ENCODE peak calls at places on chromosomes 1 and 21, in seven cellular contexts. W is mammary epithelial cell; Q is psoas muscle; S is fibroblast of lung; H is ovary; D is CD8-positive, alpha-beta T cell; T is cardiac muscle cell. R is an unnamed sample. For H3K4me1, the result is how much of the 10 kb centered on the place peaks cover.

GRCh38 chr1:28358701-28359100 is 10.8 kb upstream of the PHACTR4 start:
- DNase-seq in W (no peak), Q (no peak), H (no peak), S (no peak), D (no peak), T (no peak), R (no peak)

GRCh38 chr1:172500207-172500606 is 32.7 kb upstream of the SUCO start:
- DNase-seq in S (no peak), W (peak), T (no peak), Q (no peak), H (no peak), D (no peak), R (no peak)

GRCh38 chr1:169586395-169587255 is at the start of gene F5:
- DNase-seq in S (peak), T (peak), W (peak), Q (peak), H (peak), D (peak), R (peak)

GRCh38 chr1:192652159-192652558 is 16.2 kb downstream of the RGS13 start:
- DNase-seq in T (no peak), H (no peak), W (no peak), D (no peak), Q (no peak), S (no peak), R (no peak)

GRCh38 chr1:82775402-82776000 is 974.8 kb downstream of the ADGRL2 start:
- DNase-seq in D (no peak), T (peak), Q (no peak), W (peak), S (peak), H (peak), R (peak)

GRCh38 chr1:106571109-106571508 is 485.4 kb upstream of the PRMT6 start:
- DNase-seq in Q (no peak), W (no peak), S (peak), D (no peak), T (no peak), H (no peak), R (no peak)

GRCh38 chr1:41655632-41656031 is 171.1 kb upstream of the EDN2 start:
- DNase-seq in S (no peak), T (no peak), D (no peak), H (no peak), Q (no peak), W (no peak), R (no peak)

GRCh38 chr1:26784023-26784871 is 3.5 kb upstream of the PIGV start:
- DNase-seq in D (no peak), W (no peak), T (peak), H (peak), S (peak), Q (peak), R (no peak)

GRCh38 chr1:207805841-207806421 is 54.1 kb downstream of the CD46 start:
- DNase-seq in D (no peak), S (peak), H (peak), Q (peak), T (peak), W (peak), R (peak)

GRCh38 chr21:43611598-43612369 is 47.5 kb downstream of the HSF2BP start:
- DNase-seq in S (no peak), Q (peak), D (no peak), H (peak), W (peak), T (peak), R (no peak)

GRCh38 chr1:98046031-98046641 is 125.3 kb upstream of the DPYD start:
- DNase-seq in Q (no peak), T (peak), H (no peak), S (peak), D (no peak), W (peak), R (no peak)

GRCh38 chr1:160261526-160261877 is 847 bp downstream of the DCAF8 start:
- DNase-seq in D (peak), H (no peak), T (peak), S (peak), W (peak), Q (no peak), R (peak)

GRCh38 chr1:147494998-147495580 is 46.2 kb upstream of the BCL9 start:
- DNase-seq in T (peak), H (peak), W (peak), Q (peak), D (peak), S (peak), R (peak)

GRCh38 chr1:240577095-240577494 is 34.9 kb downstream of the GREM2 start:
- DNase-seq in Q (no peak), W (no peak), H (no peak), D (no peak), T (no peak), S (no peak), R (no peak)

GRCh38 chr1:27161594-27161993 is 6.7 kb upstream of the SLC9A1 start:
- DNase-seq in W (peak), T (no peak), H (no peak), D (no peak), S (no peak), Q (no peak), R (peak)

GRCh38 chr1:85579619-85580018 is 942 bp upstream of the CCN1 start:
- DNase-seq in Q (no peak), T (peak), S (peak), H (peak), W (no peak), D (no peak), R (no peak)

GRCh38 chr1:26411624-26412074 is 1.0 kb downstream of the LIN28A start:
- DNase-seq in D (no peak), H (no peak), T (no peak), W (no peak), Q (no peak), S (no peak), R (no peak)

GRCh38 chr1:22143586-22144033 is 713 bp upstream of the WNT4 start:
- DNase-seq in W (no peak), Q (no peak), S (no peak), T (no peak), D (no peak), H (no peak), R (no peak)

GRCh38 chr21:36134820-36135390 is at the start of gene CBR3:
- DNase-seq in H (peak), D (peak), T (peak), Q (peak), W (no peak), S (peak), R (no peak)

GRCh38 chr1:160781129-160781808 is 14.7 kb upstream of the LY9 start:
- DNase-seq in D (no peak), T (no peak), Q (no peak), H (no peak), W (peak), S (no peak), R (peak)

GRCh38 chr1:239733995-239734394 is 347.6 kb downstream of the CHRM3 start:
- DNase-seq in H (no peak), T (no peak), W (no peak), D (no peak), S (no peak), Q (no peak), R (no peak)

GRCh38 chr1:155499953-155500621 is 62.5 kb downstream of the ASH1L start:
- DNase-seq in W (peak), Q (no peak), S (peak), H (no peak), D (no peak), T (peak), R (peak)

GRCh38 chr1:10910490-10911273 is 101.8 kb upstream of the TARDBP start:
- DNase-seq in W (no peak), H (no peak), Q (no peak), S (no peak), D (no peak), T (peak), R (no peak)

GRCh38 chr1:165063181-165063955 is 293.1 kb downstream of the LMX1A start:
- DNase-seq in T (peak), H (no peak), Q (no peak), D (no peak), W (no peak), S (no peak), R (no peak)

GRCh38 chr1:30684881-30685795 is 38.2 kb downstream of the MATN1 start:
- DNase-seq in S (no peak), T (no peak), D (peak), Q (peak), W (no peak), H (peak), R (no peak)

GRCh38 chr1:14412235-14412634 is 186.2 kb upstream of the KAZN start:
- DNase-seq in T (no peak), H (no peak), D (no peak), W (no peak), S (no peak), Q (no peak), R (no peak)

GRCh38 chr1:47438321-47439150 is 692 bp downstream of the FOXD2 start:
- DNase-seq in W (no peak), S (no peak), H (no peak), T (no peak), D (peak), Q (no peak), R (no peak)

GRCh38 chr1:167676205-167676915 is 45.4 kb upstream of the MPZL1 start:
- DNase-seq in H (no peak), W (no peak), S (no peak), Q (no peak), D (no peak), T (no peak), R (no peak)

GRCh38 chr1:76640092-76640491 is 227.2 kb upstream of the ST6GALNAC5 start:
- DNase-seq in H (no peak), T (peak), Q (no peak), W (peak), D (no peak), S (peak), R (peak)

GRCh38 chr1:10495942-10496341 is 21.2 kb downstream of the PEX14 start:
- DNase-seq in S (no peak), Q (no peak), H (no peak), W (peak), D (no peak), T (no peak), R (peak)

GRCh38 chr1:67457247-67457646 is 27.0 kb upstream of the SERBP1 start:
- DNase-seq in D (no peak), S (no peak), H (no peak), W (no peak), T (no peak), Q (no peak), R (no peak)

GRCh38 chr1:203278087-203278884 is 27.0 kb upstream of the BTG2 start:
- DNase-seq in T (peak), Q (peak), H (peak), S (peak), W (peak), D (no peak), R (no peak)

GRCh38 chr1:183648042-183648441 is 5.1 kb downstream of the APOBEC4 start:
- DNase-seq in T (no peak), D (no peak), W (no peak), S (no peak), H (no peak), Q (no peak), R (no peak)

GRCh38 chr1:200668514-200669313 is 993 bp downstream of the DDX59 start:
- DNase-seq in D (no peak), W (no peak), T (no peak), Q (no peak), S (no peak), H (no peak), R (no peak)

GRCh38 chr1:220189750-220190347 is 82.4 kb downstream of the RAB3GAP2 start:
- DNase-seq in W (peak), Q (no peak), S (peak), D (no peak), T (peak), H (no peak), R (peak)

GRCh38 chr1:23477359-23478144 is 6.4 kb downstream of the ASAP3 start:
- DNase-seq in D (no peak), W (peak), S (no peak), H (no peak), T (no peak), Q (no peak), R (peak)

GRCh38 chr1:234605983-234606730 is 3.8 kb downstream of the IRF2BP2 start:
- DNase-seq in H (no peak), W (peak), Q (peak), T (peak), D (peak), S (peak), R (peak)

GRCh38 chr1:232282541-232282940 is 347.4 kb downstream of the SIPA1L2 start:
- DNase-seq in W (peak), S (peak), Q (no peak), D (no peak), T (no peak), H (no peak), R (no peak)
- H3K4me1 ChIP-seq in W (under half), S (under half), Q (under half), D (under half), T (under half), H (under half), R (under half)

GRCh38 chr1:110787328-110788071 is 85.4 kb upstream of the CD53 start:
- DNase-seq in T (no peak), D (peak), H (no peak), W (no peak), S (no peak), Q (no peak), R (no peak)
- H3K4me1 ChIP-seq in T (under half), D (half or more), H (under half), W (under half), S (under half), Q (under half), R (under half)

GRCh38 chr21:41861987-41862386 is 17.2 kb downstream of the PRDM15 start:
- DNase-seq in T (no peak), D (no peak), H (no peak), Q (no peak), S (no peak), W (no peak), R (no peak)

GRCh38 chr21:41866274-41866809 is 12.8 kb downstream of the PRDM15 start:
- DNase-seq in H (no peak), T (no peak), Q (no peak), S (no peak), W (no peak), D (no peak), R (no peak)

GRCh38 chr21:41863439-41863740 is 15.8 kb downstream of the PRDM15 start:
- DNase-seq in H (no peak), Q (no peak), T (no peak), S (no peak), W (no peak), D (no peak), R (no peak)

GRCh38 chr21:41865002-41865777 is 14.0 kb downstream of the PRDM15 start:
- DNase-seq in W (no peak), S (no peak), T (no peak), H (no peak), D (no peak), Q (no peak), R (no peak)

DNA sequence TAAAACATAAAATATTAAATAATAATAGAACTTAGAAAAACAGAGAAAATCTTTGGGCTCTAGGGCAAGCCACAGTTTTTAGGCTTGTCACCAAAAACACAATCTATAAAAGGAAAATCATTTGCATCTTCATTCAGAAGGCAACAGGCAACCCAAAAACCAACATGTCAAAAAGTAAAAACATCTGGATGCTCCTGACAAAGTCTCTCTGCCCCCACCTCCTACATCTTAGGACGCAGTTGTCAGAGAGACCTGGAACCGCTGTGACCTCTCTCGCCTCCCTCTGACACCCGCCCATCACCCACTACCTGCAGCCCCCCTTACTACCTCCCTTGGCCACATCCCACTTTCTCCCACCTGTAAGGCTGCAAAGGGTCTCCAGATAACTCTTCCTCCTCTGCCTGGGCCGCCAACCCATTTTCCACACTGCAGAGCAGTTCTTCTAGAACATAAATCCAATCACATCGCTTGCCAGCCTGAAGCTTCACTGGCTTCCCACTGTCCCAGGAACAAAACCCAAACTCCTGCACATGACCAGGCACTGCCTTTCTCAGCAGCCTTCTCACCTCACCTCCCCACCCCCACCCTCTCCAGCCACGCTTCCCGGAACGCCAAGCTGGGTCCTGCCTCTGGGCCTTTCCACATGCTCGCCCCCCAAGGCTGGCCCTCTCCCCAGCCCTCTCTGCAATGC is 14.7 kb downstream of the PRDM15 start:
- DNase-seq in Q (no peak), W (no peak), H (no peak), T (no peak), D (no peak), S (no peak), R (no peak)
- H3K4me1 ChIP-seq in Q (under half), W (under half), H (under half), T (under half), D (under half), S (under half), R (under half)

GRCh38 chr1:109623601-109624161 is 4.0 kb downstream of the AMPD2 start:
- DNase-seq in D (no peak), W (no peak), T (no peak), S (no peak), Q (peak), H (peak), R (no peak)

GRCh38 chr1:109622103-109622892 is 2.7 kb downstream of the AMPD2 start:
- DNase-seq in T (no peak), Q (peak), D (no peak), H (no peak), S (no peak), W (no peak), R (no peak)

GRCh38 chr1:109621402-109622101 is 1.9 kb downstream of the AMPD2 start:
- DNase-seq in S (no peak), H (no peak), T (no peak), W (no peak), Q (peak), D (no peak), R (no peak)

GRCh38 chr1:109624215-109625010 is 4.8 kb downstream of the AMPD2 start:
- DNase-seq in D (no peak), Q (peak), T (no peak), S (no peak), H (peak), W (no peak), R (no peak)

GRCh38 chr1:109622895-109623294 is 3.3 kb downstream of the AMPD2 start:
- DNase-seq in Q (peak), W (no peak), T (no peak), D (no peak), S (no peak), H (no peak), R (no peak)
- H3K4me1 ChIP-seq in Q (under half), W (under half), T (under half), D (under half), S (under half), H (under half), R (under half)

GRCh38 chr1:218750216-218750970 is 405.3 kb downstream of the TGFB2 start:
- DNase-seq in D (no peak), W (no peak), T (no peak), S (no peak), Q (no peak), H (no peak), R (no peak)

GRCh38 chr1:218754477-218754876 is 409.3 kb downstream of the TGFB2 start:
- DNase-seq in H (no peak), W (no peak), T (no peak), D (no peak), S (no peak), Q (no peak), R (no peak)

GRCh38 chr1:218751208-218751948 is 406.2 kb downstream of the TGFB2 start:
- DNase-seq in W (no peak), Q (no peak), T (no peak), S (no peak), H (no peak), D (no peak), R (no peak)

GRCh38 chr1:218755128-218755527 is 410.0 kb downstream of the TGFB2 start:
- DNase-seq in Q (no peak), S (no peak), H (no peak), D (no peak), W (no peak), T (no peak), R (no peak)

DNA sequence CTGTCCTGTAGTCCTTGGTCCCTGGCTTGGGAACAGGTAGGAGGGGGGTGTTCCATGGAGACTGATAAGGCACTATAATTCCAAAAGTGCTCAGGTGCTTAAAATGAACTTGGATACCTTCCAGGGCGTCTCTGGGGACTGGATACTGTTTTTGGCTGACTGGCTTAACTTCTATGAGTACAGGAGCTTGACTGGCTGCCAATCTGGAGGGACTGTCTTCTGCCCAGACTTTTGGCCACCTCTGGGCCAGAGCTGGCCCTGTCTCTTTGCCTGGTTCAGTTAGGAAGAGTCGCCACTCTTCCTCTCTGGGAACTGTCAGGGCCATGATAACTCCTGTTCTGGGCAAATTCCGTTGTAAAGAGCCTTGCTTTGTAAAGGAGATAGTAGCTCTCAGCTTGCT is 407.0 kb downstream of the TGFB2 start:
- DNase-seq in S (no peak), Q (no peak), W (no peak), H (no peak), T (no peak), D (no peak), R (no peak)
- H3K4me1 ChIP-seq in S (under half), Q (under half), W (under half), H (under half), T (under half), D (under half), R (under half)

GRCh38 chr1:204359474-204360255 is at the start of gene PLEKHA6:
- DNase-seq in H (peak), S (peak), T (peak), Q (peak), W (no peak), D (no peak), R (no peak)

GRCh38 chr1:204358605-204359004 is 1.1 kb downstream of the PLEKHA6 start:
- DNase-seq in T (no peak), Q (no peak), D (no peak), S (no peak), H (no peak), W (no peak), R (no peak)

GRCh38 chr1:204360314-204360713 is 585 bp upstream of the PLEKHA6 start:
- DNase-seq in T (no peak), D (no peak), H (no peak), W (no peak), S (no peak), Q (no peak), R (no peak)

GRCh38 chr1:204358145-204358544 is 1.6 kb downstream of the PLEKHA6 start:
- DNase-seq in Q (no peak), W (no peak), D (no peak), S (no peak), H (no peak), T (no peak), R (no peak)

DNA sequence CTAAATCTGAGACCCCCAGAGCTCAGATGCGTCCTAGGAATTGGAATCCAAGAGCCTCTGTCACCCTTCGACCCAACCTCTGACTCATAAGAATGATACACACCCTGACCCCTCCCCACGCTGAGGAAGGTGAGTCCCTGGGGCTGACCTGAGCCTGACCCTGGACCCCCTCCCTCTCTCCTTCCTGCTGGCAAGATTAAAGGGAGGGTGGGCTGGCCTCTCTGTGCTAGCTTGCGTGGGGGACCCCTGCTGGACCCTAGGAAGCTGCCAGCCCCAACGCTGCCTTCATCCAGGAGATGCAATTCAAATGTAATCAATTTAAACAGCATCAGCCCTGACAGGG is 627 bp downstream of the PLEKHA6 start:
- DNase-seq in S (no peak), W (no peak), T (no peak), H (no peak), Q (no peak), D (no peak), R (no peak)
- H3K4me1 ChIP-seq in S (under half), W (under half), T (half or more), H (under half), Q (under half), D (under half), R (under half)